ENCODE peak calls at places on chromosomes 13 and 19, in four cellular contexts. I is fibroblast of lung, Y is left lung, T is uterus. B is an unnamed sample.

GRCh38 chr19:17671906-17672305 is 16.2 kb downstream of the UNC13A start:
- DNase-seq in Y (no peak), I (peak; percentile 27), T (no peak), B (no peak)

GRCh38 chr13:113726961-113727411 is 32.0 kb upstream of the TMEM255B start:
- DNase-seq in Y (peak; percentile 75), T (no peak), I (peak; percentile 35), B (no peak)

GRCh38 chr19:6020166-6020967 is 42.4 kb upstream of the RANBP3 start:
- DNase-seq in T (no peak), I (no peak), Y (peak; percentile 65), B (no peak)

GRCh38 chr19:15432018-15432494 is 13.3 kb upstream of the AKAP8L start:
- DNase-seq in Y (no peak), I (no peak), T (no peak), B (no peak)

GRCh38 chr19:13010038-13010991 is 15.0 kb downstream of the NFIX start:
- DNase-seq in Y (peak; percentile 81), T (peak; percentile 64), I (no peak), B (no peak)

GRCh38 chr19:3383121-3383722 is 16.8 kb downstream of the NFIC start:
- DNase-seq in T (peak; percentile 70), Y (no peak), I (no peak), B (no peak)

GRCh38 chr19:45973564-45974338 is at the start of gene NOVA2:
- DNase-seq in I (peak; percentile 35), Y (peak; percentile 80), T (peak; percentile 66), B (no peak)

GRCh38 chr13:80577951-80578670 is 237.2 kb upstream of the SPRY2 start:
- DNase-seq in Y (peak; percentile 38), T (peak; percentile 24), I (no peak), B (no peak)

GRCh38 chr13:19984430-19985218 is 26.1 kb downstream of the ZMYM2 start:
- DNase-seq in I (peak; percentile 74), Y (no peak), T (no peak), B (no peak)

GRCh38 chr19:33450689-33451088 is 70.9 kb downstream of the PEPD start:
- DNase-seq in T (no peak), I (no peak), Y (peak; percentile 16), B (no peak)

GRCh38 chr13:59144700-59145099 is 1019.0 kb downstream of the DIAPH3 start:
- DNase-seq in Y (no peak), T (no peak), I (peak; percentile 15), B (no peak)

GRCh38 chr19:35555301-35556005 is 8.0 kb downstream of the ATP4A start:
- DNase-seq in Y (no peak), I (peak; percentile 24), T (no peak), B (no peak)

GRCh38 chr19:17110599-17110966 is 35.0 kb downstream of the MYO9B start:
- DNase-seq in T (no peak), I (no peak), Y (no peak), B (no peak)

GRCh38 chr19:49327878-49328544 is 3.0 kb upstream of the SLC6A16 start:
- DNase-seq in Y (no peak), T (no peak), I (peak; percentile 20), B (no peak)

GRCh38 chr13:52862358-52863206 is 14.1 kb upstream of the PCDH8 start:
- DNase-seq in T (no peak), Y (no peak), I (no peak), B (no peak)

GRCh38 chr19:35768082-35768421 is 7.3 kb upstream of the ARHGAP33 start:
- DNase-seq in T (no peak), I (no peak), Y (no peak), B (no peak)

GRCh38 chr19:11652056-11652455 is 54.8 kb downstream of the ZNF627 start:
- DNase-seq in Y (no peak), I (no peak), T (no peak), B (no peak)

GRCh38 chr19:47135156-47135555 is 4.5 kb downstream of the SAE1 start:
- DNase-seq in T (no peak), Y (no peak), I (no peak), B (no peak)

GRCh38 chr13:76048675-76049396 is 412.7 kb downstream of the LMO7 start:
- DNase-seq in Y (no peak), I (peak; percentile 13), T (no peak), B (no peak)

GRCh38 chr13:71977028-71977427 is 110.0 kb upstream of the DACH1 start:
- DNase-seq in T (no peak), Y (no peak), I (no peak), B (no peak)

GRCh38 chr13:39038569-39038898 is 278 bp downstream of the NHLRC3 start:
- DNase-seq in T (peak; percentile 19), I (no peak), Y (peak; percentile 81), B (no peak)

GRCh38 chr19:53555352-53555751 is 17.4 kb downstream of the ZNF331 start:
- DNase-seq in I (no peak), Y (no peak), T (no peak), B (no peak)
- H3K4me3 ChIP-seq in I (peak overlapping the region; percentile 63), Y (peak overlapping the region; percentile 43), T (peak overlapping the region; percentile 53), B (peak overlapping the region; percentile 61)

GRCh38 chr13:95224064-95224463 is 77.2 kb downstream of the ABCC4 start:
- DNase-seq in I (no peak), T (no peak), Y (no peak), B (no peak)

GRCh38 chr13:95221991-95222732 is 79.1 kb downstream of the ABCC4 start:
- DNase-seq in I (peak; percentile 8), Y (no peak), T (no peak), B (no peak)

GRCh38 chr13:95226476-95226875 is 74.8 kb downstream of the ABCC4 start:
- DNase-seq in Y (no peak), I (no peak), T (no peak), B (no peak)

GRCh38 chr13:95226051-95226450 is 75.2 kb downstream of the ABCC4 start:
- DNase-seq in I (no peak), T (no peak), Y (no peak), B (no peak)

DNA sequence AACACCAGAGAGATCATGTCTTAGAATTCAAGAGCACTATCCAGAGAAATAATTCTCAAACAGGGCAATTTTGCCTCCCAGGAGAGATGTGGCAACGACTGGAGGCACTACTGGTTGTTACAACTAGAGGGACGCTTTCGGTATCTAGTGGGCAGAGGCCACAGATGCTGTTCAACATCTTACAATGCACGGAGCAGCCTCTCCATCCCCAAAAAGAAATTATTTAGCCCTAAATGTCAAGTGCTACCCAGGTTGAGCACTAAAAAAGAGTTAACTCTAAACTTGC is 78.6 kb downstream of the ABCC4 start:
- DNase-seq in T (no peak), I (no peak), Y (no peak), B (no peak)
- TF ChIP-seq CTCF in T (no peak), I (no peak), Y (no peak), B (no peak)

DNA sequence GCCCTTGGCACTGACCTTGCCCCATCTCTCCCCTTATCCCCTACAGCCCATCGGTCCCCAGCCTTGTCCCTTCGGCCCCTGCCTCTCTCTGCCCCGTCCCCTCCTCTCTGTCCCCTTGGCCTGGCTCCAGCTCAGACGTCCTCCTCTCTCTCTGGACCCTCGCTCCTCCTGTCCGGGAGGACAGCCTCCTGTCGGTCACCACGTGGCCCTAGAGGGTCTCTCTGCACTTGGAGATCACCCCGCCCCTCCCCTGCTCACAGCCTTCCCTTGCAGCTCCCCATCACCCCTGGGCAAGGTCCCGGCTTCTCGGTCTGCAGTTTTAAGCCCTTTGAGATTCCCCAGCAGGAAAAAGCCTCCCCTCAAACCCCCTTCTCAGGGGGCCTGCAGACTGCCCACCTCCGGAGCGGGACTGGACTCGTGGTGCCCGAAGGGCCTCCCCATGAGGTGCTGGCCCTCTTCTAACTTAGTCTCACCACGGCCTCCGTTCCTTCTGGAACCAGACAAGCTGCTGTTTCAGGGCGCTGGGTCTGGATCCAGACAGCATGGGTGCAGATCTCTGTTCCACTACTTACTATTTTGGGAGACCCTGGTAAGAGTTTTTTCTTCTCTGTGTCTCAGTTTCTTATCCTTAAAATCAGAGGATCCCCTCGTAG is 3.3 kb upstream of the KLK15 start:
- DNase-seq in T (no peak), Y (no peak), I (no peak), B (no peak)
- H3K4me3 ChIP-seq in T (no peak overlapping the region), Y (no peak overlapping the region), I (no peak overlapping the region), B (no peak overlapping the region)

GRCh38 chr13:48875071-48875470 is 100.6 kb upstream of the FNDC3A start:
- DNase-seq in Y (no peak), I (no peak), T (no peak), B (no peak)
- TF ChIP-seq CTCF in Y (no peak), I (no peak), T (no peak), B (no peak)

GRCh38 chr13:98285852-98286594 is 109.0 kb upstream of the RNF113B start:
- DNase-seq in T (no peak), Y (no peak), I (no peak), B (no peak)
- H3K4me3 ChIP-seq in T (no peak overlapping the region), Y (no peak overlapping the region), I (no peak overlapping the region), B (no peak overlapping the region)

DNA sequence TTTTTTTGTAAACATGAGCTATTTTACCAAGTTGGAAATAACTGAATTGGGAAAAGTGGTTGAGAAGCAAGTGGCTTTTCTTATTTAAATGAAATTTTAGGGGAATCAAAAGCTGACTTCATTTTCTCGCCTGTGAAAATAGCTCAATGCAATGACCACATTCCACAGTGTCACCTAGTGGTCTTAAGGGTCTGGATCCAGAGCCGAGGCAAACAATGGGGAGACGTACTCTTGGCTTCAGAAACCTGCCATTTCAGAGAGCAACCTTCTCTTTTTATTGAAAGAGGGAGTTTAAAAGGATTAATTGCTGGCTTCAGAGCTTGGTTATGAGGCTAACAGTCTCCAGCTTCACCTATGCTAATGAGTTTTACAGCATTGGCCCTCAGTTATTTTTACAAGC is 39.7 kb upstream of the RXFP2 start:
- DNase-seq in I (no peak), Y (no peak), T (no peak), B (no peak)
- TF ChIP-seq CTCF in I (no peak), Y (no peak), T (no peak), B (no peak)

B was measured in CD8-positive, alpha-beta T cell.